ENCODE peak calls at places on chromosomes 7 and 10, in five cellular contexts. Q is endothelial cell, J is AG09319, O is kidney, D is AG10803. E is an unnamed sample.

GRCh38 chr10:34319197-34319846 is 495.8 kb downstream of the PARD3 start:
- DNase-seq in Q (no peak), J (peak; percentile 94), O (no peak), D (peak; percentile 97), E (peak; percentile 95)

GRCh38 chr10:28938745-28939144 is 261.4 kb downstream of the BAMBI start:
- DNase-seq in Q (no peak), J (no peak), O (no peak), D (peak; percentile 17), E (peak; percentile 52)

GRCh38 chr7:3272691-3273141 is 28.3 kb upstream of the SDK1 start:
- DNase-seq in Q (no peak), J (peak; percentile 36), O (no peak), D (no peak), E (no peak)

GRCh38 chr10:131997366-131998049 is 15.8 kb upstream of the BNIP3 start:
- DNase-seq in Q (peak; percentile 62), J (peak; percentile 74), O (peak; percentile 90), D (peak; percentile 77), E (peak; percentile 86)

GRCh38 chr7:65978891-65979582 is 3.0 kb downstream of the GUSB start:
- DNase-seq in Q (no peak), J (no peak), O (peak; percentile 59), D (no peak), E (no peak)

GRCh38 chr10:46245381-46245900 is 41.4 kb upstream of the ANTXRL start:
- DNase-seq in Q (no peak), J (no peak), O (no peak), D (no peak), E (no peak)

GRCh38 chr10:24415455-24416169 is 206.7 kb downstream of the KIAA1217 start:
- DNase-seq in Q (no peak), J (no peak), O (peak; percentile 96), D (peak; percentile 53), E (peak; percentile 36)

GRCh38 chr10:84308481-84309304 is 19.7 kb upstream of the CCSER2 start:
- DNase-seq in Q (no peak), J (no peak), O (no peak), D (peak; percentile 23), E (peak; percentile 42)

GRCh38 chr7:3210531-3210930 is 90.5 kb upstream of the SDK1 start:
- DNase-seq in Q (no peak), J (no peak), O (no peak), D (no peak), E (no peak)

GRCh38 chr10:30170814-30171213 is 111.4 kb upstream of the JCAD start:
- DNase-seq in Q (no peak), J (no peak), O (no peak), D (peak; percentile 74), E (no peak)

GRCh38 chr7:116259821-116260440 is 49.6 kb downstream of the TES start:
- DNase-seq in Q (no peak), J (no peak), O (no peak), D (peak; percentile 91), E (no peak)

GRCh38 chr7:723541-723940 is 3.0 kb upstream of the DNAAF5 start:
- DNase-seq in Q (no peak), J (no peak), O (peak; percentile 35), D (no peak), E (no peak)

GRCh38 chr10:132587175-132587574 is 49.6 kb downstream of the INPP5A start:
- DNase-seq in Q (no peak), J (no peak), O (no peak), D (no peak), E (no peak)

GRCh38 chr10:132351611-132352010 is 19.6 kb downstream of the LRRC27 start:
- DNase-seq in Q (no peak), J (no peak), O (no peak), D (no peak), E (no peak)

GRCh38 chr7:33754933-33755928 is 150.1 kb upstream of the BMPER start:
- DNase-seq in Q (no peak), J (no peak), O (no peak), D (no peak), E (no peak)

GRCh38 chr7:23712368-23713284 is 2.6 kb downstream of the STK31 start:
- DNase-seq in Q (no peak), J (peak; percentile 30), O (no peak), D (peak; percentile 69), E (no peak)

GRCh38 chr7:74292757-74293576 is 3.8 kb downstream of the CLIP2 start:
- DNase-seq in Q (no peak), J (no peak), O (no peak), D (no peak), E (no peak)

GRCh38 chr7:140655511-140656408 is 15.1 kb upstream of the DENND2A start:
- DNase-seq in Q (no peak), J (no peak), O (no peak), D (no peak), E (no peak)

GRCh38 chr7:140656548-140657515 is 15.9 kb upstream of the ADCK2 start:
- DNase-seq in Q (no peak), J (no peak), O (no peak), D (peak; percentile 69), E (no peak)

GRCh38 chr7:140659727-140660396 is 12.9 kb upstream of the ADCK2 start:
- DNase-seq in Q (no peak), J (no peak), O (no peak), D (peak; percentile 38), E (no peak)

DNA sequence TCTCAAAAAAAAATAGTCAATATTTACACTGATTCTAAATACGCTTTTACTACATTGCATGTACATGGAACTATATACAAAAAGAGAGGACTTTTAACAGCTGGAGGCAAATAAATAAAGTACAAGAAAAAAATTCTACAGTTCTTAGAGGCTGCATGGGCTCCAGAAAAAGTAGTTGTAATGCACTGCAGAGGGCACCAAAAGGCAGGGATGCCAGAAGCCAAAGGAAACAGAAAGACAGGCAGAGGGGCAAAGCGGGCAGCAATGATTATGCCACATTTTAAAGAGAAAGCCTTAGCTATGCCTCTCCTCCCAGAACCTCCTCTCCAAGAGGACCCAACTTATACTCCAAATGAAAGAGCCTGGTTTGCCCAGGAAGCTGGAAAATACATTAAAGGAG is 11.6 kb upstream of the ADCK2 start:
- DNase-seq in Q (no peak), J (no peak), O (no peak), D (no peak), E (no peak)
- TF ChIP-seq CTCF in Q (no peak), J (peak; percentile 28), O (peak; percentile 25), D (peak; percentile 28), E (peak; percentile 36)

GRCh38 chr7:15781944-15782343 is 95.5 kb upstream of the MEOX2 start:
- DNase-seq in Q (no peak), J (no peak), O (no peak), D (no peak), E (no peak)

GRCh38 chr7:15778191-15778590 is 91.7 kb upstream of the MEOX2 start:
- DNase-seq in Q (no peak), J (no peak), O (no peak), D (no peak), E (no peak)

GRCh38 chr7:15784694-15785030 is 98.2 kb upstream of the MEOX2 start:
- DNase-seq in Q (no peak), J (no peak), O (no peak), D (no peak), E (no peak)

GRCh38 chr7:15780271-15780670 is 93.8 kb upstream of the MEOX2 start:
- DNase-seq in Q (peak; percentile 50), J (no peak), O (no peak), D (peak; percentile 80), E (no peak)

DNA sequence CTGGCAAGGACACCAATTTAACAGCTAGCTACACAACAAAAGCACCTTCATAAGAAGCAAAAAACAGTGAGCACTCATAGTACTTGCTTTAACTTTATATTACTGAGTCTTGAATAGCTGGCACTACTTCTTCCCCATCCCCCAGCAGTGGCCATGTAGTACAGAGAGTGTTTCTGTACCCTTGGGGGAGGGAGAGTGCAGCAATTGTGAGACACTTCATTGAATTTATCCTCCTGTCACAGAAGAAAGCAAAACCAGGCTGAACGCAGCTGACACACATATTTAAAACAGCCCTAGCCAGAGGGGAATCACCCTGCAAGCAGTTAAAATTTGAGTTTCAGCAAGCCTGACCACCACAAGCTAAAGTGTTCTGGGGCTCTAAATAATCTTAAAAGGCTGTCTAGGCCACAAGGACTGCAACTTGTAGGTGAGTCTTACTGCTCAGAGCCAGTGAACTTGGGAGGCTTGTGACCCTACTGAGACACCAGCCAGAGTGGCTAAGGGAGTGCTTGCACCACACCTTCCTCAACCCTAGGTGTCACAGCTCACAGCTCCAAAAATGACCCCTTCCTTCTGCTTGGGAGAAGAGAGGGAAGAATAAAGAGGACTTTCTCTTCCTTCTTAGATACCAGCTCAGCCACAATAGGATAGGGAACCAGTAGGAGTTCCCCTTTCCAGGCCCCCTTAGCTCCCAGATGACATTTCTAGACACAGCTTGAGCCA is 97.6 kb upstream of the MEOX2 start:
- DNase-seq in Q (no peak), J (no peak), O (no peak), D (no peak), E (no peak)
- TF ChIP-seq CTCF in Q (no peak), J (no peak), O (no peak), D (no peak), E (no peak)

GRCh38 chr7:36650766-36651310 is 73.5 kb downstream of the AOAH start:
- DNase-seq in Q (no peak), J (no peak), O (no peak), D (no peak), E (no peak)

GRCh38 chr7:36652431-36652830 is 71.9 kb downstream of the AOAH start:
- DNase-seq in Q (no peak), J (no peak), O (no peak), D (no peak), E (no peak)

GRCh38 chr7:36653011-36653670 is 71.2 kb downstream of the AOAH start:
- DNase-seq in Q (no peak), J (no peak), O (no peak), D (peak; percentile 55), E (no peak)

GRCh38 chr7:36651404-36651803 is 72.9 kb downstream of the AOAH start:
- DNase-seq in Q (no peak), J (peak; percentile 58), O (no peak), D (peak; percentile 73), E (no peak)

DNA sequence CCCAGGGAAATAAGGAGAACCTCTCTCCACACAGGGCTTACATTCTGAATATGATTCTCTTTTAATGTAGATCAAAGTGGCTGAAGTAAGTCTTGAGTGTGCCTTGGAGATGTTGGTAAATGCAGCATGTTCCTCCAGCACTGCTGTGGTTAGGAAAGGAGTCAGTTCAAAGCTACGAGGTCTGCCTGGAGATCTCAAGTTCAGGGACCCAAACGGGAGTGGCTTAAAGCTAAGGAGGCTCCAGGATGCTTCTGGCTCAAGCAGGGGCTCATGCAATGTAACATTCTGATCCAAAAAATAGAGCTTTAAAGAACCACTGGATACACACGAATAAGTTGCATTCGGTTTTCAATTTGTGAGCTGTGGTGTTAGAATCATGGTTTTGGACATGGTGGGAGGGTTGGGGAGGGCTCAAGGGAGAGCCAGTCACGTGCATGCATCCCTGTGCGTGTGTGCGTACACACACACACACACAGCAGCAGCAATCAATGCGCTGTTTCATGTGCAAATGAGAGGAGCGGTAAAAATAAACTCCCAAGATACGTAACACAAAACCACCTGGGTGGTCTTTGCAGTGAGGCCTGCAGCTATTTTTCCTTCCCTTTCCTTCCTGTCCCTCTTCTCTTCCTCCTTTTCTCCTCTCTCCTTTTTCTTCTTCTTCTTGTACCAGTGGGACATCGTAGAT is 70.5 kb downstream of the AOAH start:
- DNase-seq in Q (no peak), J (no peak), O (no peak), D (no peak), E (no peak)
- TF ChIP-seq CTCF in Q (no peak), J (no peak), O (no peak), D (no peak), E (no peak)

GRCh38 chr7:87225696-87226095 is 6.2 kb upstream of the TMEM243 start:
- DNase-seq in Q (no peak), J (no peak), O (no peak), D (no peak), E (no peak)
- TF ChIP-seq CTCF in Q (no peak), J (no peak), O (no peak), D (no peak), E (no peak)

E was measured in LNCaP clone FGC.